ENCODE peak calls at places on chromosomes 13 and 19, in nine cellular contexts. A, D, W, S, L, V, O, R and J are unnamed samples.

GRCh38 chr19:19900124-19900523 is 622 bp upstream of the ZNF93 start:
- DNase-seq in A (peak), D (no peak), W (no peak), S (no peak), L (no peak), V (no peak), O (no peak), R (peak), J (no peak)

GRCh38 chr13:30354481-30355404 is 47.4 kb upstream of the KATNAL1 start:
- DNase-seq in A (no peak), D (no peak), W (no peak), S (no peak), L (no peak), V (no peak), O (no peak), R (no peak), J (no peak)

GRCh38 chr19:307111-307531 is 15.9 kb upstream of the PLPP2 start:
- DNase-seq in A (no peak), D (no peak), W (no peak), S (no peak), L (no peak), V (no peak), O (no peak), R (no peak), J (no peak)

GRCh38 chr19:34350161-34350561 is 14.8 kb upstream of the GPI start:
- DNase-seq in A (peak), D (no peak), W (peak), S (peak), L (peak), V (no peak), O (no peak), R (peak), J (peak)

GRCh38 chr13:89726690-89727435 is 1620.6 kb upstream of the MIR17HG start:
- DNase-seq in A (no peak), D (peak), W (no peak), S (no peak), L (no peak), V (no peak), O (no peak), R (no peak), J (no peak)

GRCh38 chr13:99765869-99766268 is 205.7 kb downstream of the ZIC5 start:
- DNase-seq in A (no peak), D (no peak), W (no peak), S (no peak), L (no peak), V (no peak), O (no peak), R (no peak), J (no peak)

GRCh38 chr13:91406619-91407018 is 8.2 kb downstream of the GPC5 start:
- DNase-seq in A (peak), D (peak), W (no peak), S (no peak), L (no peak), V (no peak), O (peak), R (peak), J (peak)

GRCh38 chr19:20367811-20368294 is 197.7 kb downstream of the ZNF737 start:
- DNase-seq in A (no peak), D (no peak), W (no peak), S (no peak), L (no peak), V (peak), O (no peak), R (no peak), J (no peak)

GRCh38 chr13:112702983-112703379 is 13.1 kb downstream of the ATP11A start:
- DNase-seq in A (no peak), D (no peak), W (no peak), S (no peak), L (no peak), V (peak), O (no peak), R (no peak), J (no peak)